ENCODE peak calls at places on chromosomes 3 and 15, in ten cellular contexts. Q is stimulated activated naive B cell treated with anti-CD40 and anti-IgM and Interleukin-4, amounts not matched to agents 10 μg/mL and 1 μg/mL and 100 μg/mL, for 72 hours; Z is activated CD8-positive, alpha-beta memory T cell treated with anti-CD3 and anti-CD28 coated beads for 1 hour; O is EH; V is K562; N is posterior cingulate gyrus; K is right cardiac atrium; I is HTR-8/SVneo; Y is GM23338; M is fibroblast of pulmonary artery. C is an unnamed sample.

GRCh38 chr15:89982315-89983055 is 18.6 kb upstream of the ZNF710 start:
- DNase-seq in Q (no peak), Z (no peak), O (no peak), V (no peak), N (peak), K (no peak), I (no peak), Y (peak), M (no peak), C (no peak)

GRCh38 chr15:47371939-47372338 is 345.4 kb upstream of the SEMA6D start:
- DNase-seq in Q (no peak), Z (no peak), O (no peak), V (no peak), N (no peak), K (no peak), I (no peak), Y (no peak), M (no peak), C (no peak)

GRCh38 chr3:104108522-104108921 is 1258.2 kb upstream of the ALCAM start:
- DNase-seq in Q (no peak), Z (no peak), O (no peak), V (no peak), N (no peak), K (no peak), I (no peak), Y (no peak), M (no peak), C (no peak)

GRCh38 chr3:61530355-61530754 is 31.0 kb upstream of the PTPRG start:
- DNase-seq in Q (no peak), Z (no peak), O (peak), V (peak), N (no peak), K (no peak), I (no peak), Y (peak), M (peak), C (no peak)

GRCh38 chr15:66594344-66594743 is 28.5 kb upstream of the LCTL start:
- DNase-seq in Q (no peak), Z (no peak), O (no peak), V (no peak), N (no peak), K (no peak), I (no peak), Y (peak), M (no peak), C (no peak)

GRCh38 chr3:98596902-98597500 is 3.6 kb upstream of the CPOX start:
- DNase-seq in Q (no peak), Z (no peak), O (peak), V (peak), N (no peak), K (no peak), I (no peak), Y (peak), M (peak), C (peak)

GRCh38 chr15:78425643-78426042 is 12.4 kb upstream of the IREB2 start:
- DNase-seq in Q (no peak), Z (no peak), O (no peak), V (no peak), N (no peak), K (no peak), I (no peak), Y (no peak), M (no peak), C (no peak)

GRCh38 chr3:106510206-106510605 is 641.4 kb upstream of the CBLB start:
- DNase-seq in Q (no peak), Z (no peak), O (peak), V (no peak), N (no peak), K (no peak), I (no peak), Y (no peak), M (peak), C (no peak)

GRCh38 chr3:52046186-52046913 is 10.0 kb downstream of the DUSP7 start:
- DNase-seq in Q (no peak), Z (no peak), O (peak), V (no peak), N (peak), K (peak), I (peak), Y (no peak), M (peak), C (no peak)

GRCh38 chr3:183050706-183051105 is 48.6 kb downstream of the MCCC1 start:
- DNase-seq in Q (no peak), Z (no peak), O (no peak), V (no peak), N (no peak), K (no peak), I (no peak), Y (no peak), M (no peak), C (no peak)

GRCh38 chr3:182212479-182213076 is 500.9 kb downstream of the SOX2 start:
- DNase-seq in Q (no peak), Z (no peak), O (no peak), V (no peak), N (no peak), K (no peak), I (peak), Y (peak), M (peak), C (no peak)

GRCh38 chr3:142226474-142226873 is 1.1 kb upstream of the GK5 start:
- DNase-seq in Q (no peak), Z (no peak), O (no peak), V (no peak), N (no peak), K (no peak), I (peak), Y (peak), M (peak), C (no peak)

GRCh38 chr3:114294940-114295480 is 1.2 kb downstream of the TIGIT start:
- DNase-seq in Q (no peak), Z (no peak), O (no peak), V (no peak), N (no peak), K (no peak), I (no peak), Y (no peak), M (no peak), C (no peak)

GRCh38 chr15:38254065-38254883 is 1.6 kb downstream of the SPRED1 start:
- DNase-seq in Q (peak), Z (no peak), O (peak), V (peak), N (peak), K (no peak), I (no peak), Y (no peak), M (peak), C (peak)

GRCh38 chr3:4681301-4681700 is 188.2 kb downstream of the ITPR1 start:
- DNase-seq in Q (no peak), Z (no peak), O (no peak), V (no peak), N (no peak), K (no peak), I (no peak), Y (no peak), M (no peak), C (no peak)

GRCh38 chr3:14652-15051 is 181.9 kb upstream of the CHL1 start:
- DNase-seq in Q (no peak), Z (no peak), O (no peak), V (no peak), N (no peak), K (no peak), I (no peak), Y (no peak), M (no peak), C (no peak)

GRCh38 chr3:10707984-10708868 is 107.8 kb upstream of the SLC6A11 start:
- DNase-seq in Q (no peak), Z (no peak), O (no peak), V (no peak), N (peak), K (no peak), I (no peak), Y (peak), M (no peak), C (no peak)

GRCh38 chr3:81998139-81998755 is 236.8 kb upstream of the GBE1 start:
- DNase-seq in Q (no peak), Z (no peak), O (peak), V (no peak), N (no peak), K (no peak), I (no peak), Y (no peak), M (peak), C (no peak)

GRCh38 chr15:89406218-89406716 is 71.6 kb upstream of the POLG start:
- DNase-seq in Q (no peak), Z (no peak), O (no peak), V (no peak), N (no peak), K (no peak), I (no peak), Y (no peak), M (no peak), C (no peak)

GRCh38 chr15:74464216-74464615 is 3.3 kb upstream of the UBL7 start:
- DNase-seq in Q (no peak), Z (no peak), O (no peak), V (no peak), N (no peak), K (no peak), I (no peak), Y (no peak), M (no peak), C (no peak)

GRCh38 chr15:70466895-70467529 is 296.3 kb downstream of the UACA start:
- DNase-seq in Q (peak), Z (no peak), O (peak), V (peak), N (peak), K (peak), I (peak), Y (peak), M (peak), C (no peak)

GRCh38 chr3:187694801-187695200 is 7.6 kb downstream of the RTP2 start:
- DNase-seq in Q (no peak), Z (no peak), O (peak), V (no peak), N (no peak), K (no peak), I (no peak), Y (no peak), M (peak), C (no peak)

GRCh38 chr3:129625071-129625874 is 18.8 kb upstream of the PLXND1 start:
- DNase-seq in Q (no peak), Z (no peak), O (no peak), V (no peak), N (no peak), K (peak), I (no peak), Y (peak), M (no peak), C (no peak)

GRCh38 chr3:179083977-179084376 is 12.4 kb upstream of the ZMAT3 start:
- DNase-seq in Q (no peak), Z (no peak), O (no peak), V (no peak), N (no peak), K (no peak), I (no peak), Y (peak), M (no peak), C (no peak)

GRCh38 chr3:166052440-166052839 is 215.2 kb upstream of the BCHE start:
- DNase-seq in Q (no peak), Z (no peak), O (no peak), V (no peak), N (no peak), K (no peak), I (peak), Y (peak), M (no peak), C (no peak)

GRCh38 chr3:126081618-126082333 is 2.1 kb downstream of the SLC41A3 start:
- DNase-seq in Q (no peak), Z (no peak), O (peak), V (peak), N (no peak), K (no peak), I (peak), Y (peak), M (peak), C (no peak)

GRCh38 chr3:184642623-184643308 is 69.1 kb downstream of the MAGEF1 start:
- DNase-seq in Q (no peak), Z (no peak), O (no peak), V (no peak), N (no peak), K (no peak), I (no peak), Y (no peak), M (no peak), C (no peak)

GRCh38 chr3:17038141-17038540 is 153.4 kb downstream of the PLCL2 start:
- DNase-seq in Q (no peak), Z (no peak), O (no peak), V (no peak), N (no peak), K (no peak), I (no peak), Y (no peak), M (no peak), C (no peak)

GRCh38 chr3:12999147-13000140 is 73.8 kb downstream of the IQSEC1 start:
- DNase-seq in Q (peak), Z (no peak), O (no peak), V (peak), N (no peak), K (peak), I (no peak), Y (no peak), M (no peak), C (no peak)

GRCh38 chr3:124887177-124887995 is at the start of gene ITGB5:
- DNase-seq in Q (peak), Z (no peak), O (peak), V (peak), N (peak), K (peak), I (peak), Y (peak), M (peak), C (peak)

C was measured in memory B cell.